ENCODE peak calls at places on chromosomes 7 and 10, in ten cellular contexts. One of them, this sample, is unnamed.

GRCh38 chr7:129923709-129924108 is 29.1 kb downstream of the UBE2H start:
- DNase-seq in stimulated activated naive B cell treated with anti-CD40 and anti-IgM and Interleukin-4, amounts not matched to agents 10 μg/mL and 1 μg/mL and 100 μg/mL, for 72 hours: no peak
- DNase-seq in activated T-cell treated with anti-CD3 and anti-CD28 coated beads, Interleukin-2, amount 50 U/mL, for 72 hours: no peak
- DNase-seq in GM23338: no peak
- DNase-seq in AG09309: peak; percentile 46
- DNase-seq in NCI-H345: no peak
- DNase-seq in NCI-H774: no peak
- DNase-seq in NCI-H2107: no peak
- DNase-seq in body of pancreas: no peak
- DNase-seq in germinal center: no peak
- DNase-seq in this sample: no peak

GRCh38 chr7:20331231-20331880 is 656 bp downstream of the ITGB8 start:
- DNase-seq in AG09309: no peak
- DNase-seq in germinal center: peak; percentile 61
- DNase-seq in stimulated activated naive B cell treated with anti-CD40 and anti-IgM and Interleukin-4, amounts not matched to agents 10 μg/mL and 1 μg/mL and 100 μg/mL, for 72 hours: peak; percentile 40
- DNase-seq in GM23338: peak; percentile 83
- DNase-seq in NCI-H345: peak; percentile 65
- DNase-seq in NCI-H2107: no peak
- DNase-seq in NCI-H774: peak; percentile 32
- DNase-seq in activated T-cell treated with anti-CD3 and anti-CD28 coated beads, Interleukin-2, amount 50 U/mL, for 72 hours: peak; percentile 28
- DNase-seq in body of pancreas: peak; percentile 67
- DNase-seq in this sample: peak; percentile 58

GRCh38 chr10:91800756-91801155 is 2.5 kb downstream of the TNKS2 start:
- DNase-seq in germinal center: no peak
- DNase-seq in NCI-H2107: no peak
- DNase-seq in NCI-H774: no peak
- DNase-seq in activated T-cell treated with anti-CD3 and anti-CD28 coated beads, Interleukin-2, amount 50 U/mL, for 72 hours: no peak
- DNase-seq in body of pancreas: no peak
- DNase-seq in GM23338: no peak
- DNase-seq in NCI-H345: no peak
- DNase-seq in AG09309: no peak
- DNase-seq in stimulated activated naive B cell treated with anti-CD40 and anti-IgM and Interleukin-4, amounts not matched to agents 10 μg/mL and 1 μg/mL and 100 μg/mL, for 72 hours: no peak
- DNase-seq in this sample: no peak

GRCh38 chr7:25716421-25716820 is 435.6 kb upstream of the NFE2L3 start:
- DNase-seq in NCI-H345: no peak
- DNase-seq in NCI-H774: no peak
- DNase-seq in activated T-cell treated with anti-CD3 and anti-CD28 coated beads, Interleukin-2, amount 50 U/mL, for 72 hours: no peak
- DNase-seq in AG09309: no peak
- DNase-seq in body of pancreas: no peak
- DNase-seq in stimulated activated naive B cell treated with anti-CD40 and anti-IgM and Interleukin-4, amounts not matched to agents 10 μg/mL and 1 μg/mL and 100 μg/mL, for 72 hours: no peak
- DNase-seq in NCI-H2107: no peak
- DNase-seq in GM23338: no peak
- DNase-seq in germinal center: no peak
- DNase-seq in this sample: no peak

GRCh38 chr7:55504093-55504859 is 68.0 kb downstream of the VOPP1 start:
- DNase-seq in activated T-cell treated with anti-CD3 and anti-CD28 coated beads, Interleukin-2, amount 50 U/mL, for 72 hours: no peak
- DNase-seq in body of pancreas: no peak
- DNase-seq in stimulated activated naive B cell treated with anti-CD40 and anti-IgM and Interleukin-4, amounts not matched to agents 10 μg/mL and 1 μg/mL and 100 μg/mL, for 72 hours: no peak
- DNase-seq in GM23338: no peak
- DNase-seq in AG09309: no peak
- DNase-seq in germinal center: no peak
- DNase-seq in NCI-H774: no peak
- DNase-seq in NCI-H2107: peak; percentile 29
- DNase-seq in NCI-H345: peak; percentile 18
- DNase-seq in this sample: no peak

GRCh38 chr7:16078076-16078952 is 343.0 kb downstream of the CRPPA start:
- DNase-seq in AG09309: peak; percentile 25
- DNase-seq in NCI-H2107: peak; percentile 25
- DNase-seq in NCI-H345: peak; percentile 76
- DNase-seq in germinal center: no peak
- DNase-seq in body of pancreas: peak; percentile 17
- DNase-seq in stimulated activated naive B cell treated with anti-CD40 and anti-IgM and Interleukin-4, amounts not matched to agents 10 μg/mL and 1 μg/mL and 100 μg/mL, for 72 hours: no peak
- DNase-seq in GM23338: peak; percentile 78
- DNase-seq in activated T-cell treated with anti-CD3 and anti-CD28 coated beads, Interleukin-2, amount 50 U/mL, for 72 hours: peak; percentile 21
- DNase-seq in NCI-H774: peak; percentile 21
- DNase-seq in this sample: peak; percentile 15

GRCh38 chr7:57203161-57203791 is 71.0 kb upstream of the ZNF479 start:
- DNase-seq in germinal center: no peak
- DNase-seq in body of pancreas: peak; percentile 6
- DNase-seq in NCI-H345: no peak
- DNase-seq in activated T-cell treated with anti-CD3 and anti-CD28 coated beads, Interleukin-2, amount 50 U/mL, for 72 hours: no peak
- DNase-seq in NCI-H774: no peak
- DNase-seq in NCI-H2107: no peak
- DNase-seq in AG09309: no peak
- DNase-seq in stimulated activated naive B cell treated with anti-CD40 and anti-IgM and Interleukin-4, amounts not matched to agents 10 μg/mL and 1 μg/mL and 100 μg/mL, for 72 hours: no peak
- DNase-seq in GM23338: no peak
- DNase-seq in this sample: no peak

GRCh38 chr10:56586391-56586790 is 225.3 kb upstream of the ZWINT start:
- DNase-seq in body of pancreas: no peak
- DNase-seq in AG09309: no peak
- DNase-seq in germinal center: no peak
- DNase-seq in NCI-H345: peak; percentile 8
- DNase-seq in activated T-cell treated with anti-CD3 and anti-CD28 coated beads, Interleukin-2, amount 50 U/mL, for 72 hours: no peak
- DNase-seq in GM23338: peak; percentile 53
- DNase-seq in NCI-H774: no peak
- DNase-seq in NCI-H2107: no peak
- DNase-seq in stimulated activated naive B cell treated with anti-CD40 and anti-IgM and Interleukin-4, amounts not matched to agents 10 μg/mL and 1 μg/mL and 100 μg/mL, for 72 hours: no peak
- DNase-seq in this sample: no peak

GRCh38 chr7:56079450-56080185 is 13.1 kb downstream of the PHKG1 start:
- DNase-seq in NCI-H2107: peak; percentile 79
- DNase-seq in germinal center: no peak
- DNase-seq in activated T-cell treated with anti-CD3 and anti-CD28 coated beads, Interleukin-2, amount 50 U/mL, for 72 hours: no peak
- DNase-seq in stimulated activated naive B cell treated with anti-CD40 and anti-IgM and Interleukin-4, amounts not matched to agents 10 μg/mL and 1 μg/mL and 100 μg/mL, for 72 hours: no peak
- DNase-seq in NCI-H345: peak; percentile 89
- DNase-seq in GM23338: peak; percentile 59
- DNase-seq in body of pancreas: peak; percentile 87
- DNase-seq in AG09309: no peak
- DNase-seq in NCI-H774: peak; percentile 85
- DNase-seq in this sample: peak; percentile 90

GRCh38 chr10:102121739-102122372 is 1.7 kb upstream of the LDB1 start:
- DNase-seq in body of pancreas: no peak
- DNase-seq in NCI-H345: no peak
- DNase-seq in AG09309: no peak
- DNase-seq in GM23338: peak; percentile 79
- DNase-seq in NCI-H2107: no peak
- DNase-seq in stimulated activated naive B cell treated with anti-CD40 and anti-IgM and Interleukin-4, amounts not matched to agents 10 μg/mL and 1 μg/mL and 100 μg/mL, for 72 hours: no peak
- DNase-seq in NCI-H774: no peak
- DNase-seq in germinal center: no peak
- DNase-seq in activated T-cell treated with anti-CD3 and anti-CD28 coated beads, Interleukin-2, amount 50 U/mL, for 72 hours: no peak
- DNase-seq in this sample: no peak

GRCh38 chr7:94400643-94401042 is 5.9 kb downstream of the COL1A2 start:
- DNase-seq in germinal center: no peak
- DNase-seq in AG09309: no peak
- DNase-seq in body of pancreas: no peak
- DNase-seq in stimulated activated naive B cell treated with anti-CD40 and anti-IgM and Interleukin-4, amounts not matched to agents 10 μg/mL and 1 μg/mL and 100 μg/mL, for 72 hours: no peak
- DNase-seq in NCI-H2107: no peak
- DNase-seq in GM23338: no peak
- DNase-seq in NCI-H345: no peak
- DNase-seq in activated T-cell treated with anti-CD3 and anti-CD28 coated beads, Interleukin-2, amount 50 U/mL, for 72 hours: no peak
- DNase-seq in NCI-H774: no peak
- DNase-seq in this sample: no peak

GRCh38 chr10:47207280-47207613 is 92.8 kb upstream of the GDF10 start:
- DNase-seq in NCI-H774: no peak
- DNase-seq in AG09309: peak; percentile 7
- DNase-seq in germinal center: no peak
- DNase-seq in NCI-H345: no peak
- DNase-seq in body of pancreas: no peak
- DNase-seq in GM23338: no peak
- DNase-seq in activated T-cell treated with anti-CD3 and anti-CD28 coated beads, Interleukin-2, amount 50 U/mL, for 72 hours: no peak
- DNase-seq in NCI-H2107: no peak
- DNase-seq in stimulated activated naive B cell treated with anti-CD40 and anti-IgM and Interleukin-4, amounts not matched to agents 10 μg/mL and 1 μg/mL and 100 μg/mL, for 72 hours: no peak
- DNase-seq in this sample: no peak

GRCh38 chr10:18312385-18313145 is 172.3 kb downstream of the CACNB2 start:
- DNase-seq in activated T-cell treated with anti-CD3 and anti-CD28 coated beads, Interleukin-2, amount 50 U/mL, for 72 hours: no peak
- DNase-seq in GM23338: peak; percentile 71
- DNase-seq in AG09309: peak; percentile 11
- DNase-seq in NCI-H774: no peak
- DNase-seq in body of pancreas: no peak
- DNase-seq in NCI-H345: no peak
- DNase-seq in germinal center: peak; percentile 13
- DNase-seq in stimulated activated naive B cell treated with anti-CD40 and anti-IgM and Interleukin-4, amounts not matched to agents 10 μg/mL and 1 μg/mL and 100 μg/mL, for 72 hours: no peak
- DNase-seq in NCI-H2107: no peak
- DNase-seq in this sample: no peak

This sample was measured in NCI-H510A.